ENCODE peak calls at places on chromosomes 16 and 17, in seven cellular contexts. One of them, this sample, is unnamed.

GRCh38 chr16:88716201-88716600 is 9.9 kb downstream of the CTU2 start:
- DNase-seq in pancreas: no peak
- DNase-seq in DND-41: no peak
- DNase-seq in cardiac fibroblast: no peak
- DNase-seq in heart left ventricle: no peak
- DNase-seq in natural killer cell: no peak
- DNase-seq in AG04450: no peak
- DNase-seq in this sample: no peak

GRCh38 chr17:82388223-82388921 is 16.8 kb downstream of the UTS2R start:
- DNase-seq in pancreas: peak
- DNase-seq in natural killer cell: no peak
- DNase-seq in AG04450: no peak
- DNase-seq in DND-41: no peak
- DNase-seq in heart left ventricle: peak
- DNase-seq in cardiac fibroblast: no peak
- DNase-seq in this sample: no peak

GRCh38 chr17:17780941-17781590 is 55.7 kb downstream of the SREBF1 start:
- DNase-seq in natural killer cell: no peak
- DNase-seq in heart left ventricle: no peak
- DNase-seq in pancreas: peak
- DNase-seq in AG04450: peak
- DNase-seq in DND-41: no peak
- DNase-seq in cardiac fibroblast: peak
- DNase-seq in this sample: no peak

GRCh38 chr17:40501499-40501911 is at the start of gene TNS4:
- DNase-seq in AG04450: no peak
- DNase-seq in natural killer cell: no peak
- DNase-seq in cardiac fibroblast: no peak
- DNase-seq in pancreas: no peak
- DNase-seq in DND-41: no peak
- DNase-seq in heart left ventricle: peak
- DNase-seq in this sample: no peak

GRCh38 chr17:40317345-40317873 is 8.4 kb downstream of the RARA start:
- DNase-seq in AG04450: no peak
- DNase-seq in pancreas: peak
- DNase-seq in natural killer cell: no peak
- DNase-seq in cardiac fibroblast: peak
- DNase-seq in DND-41: peak
- DNase-seq in heart left ventricle: no peak
- DNase-seq in this sample: peak

GRCh38 chr17:71937914-71938313 is 182.9 kb upstream of the SOX9 start:
- DNase-seq in DND-41: no peak
- DNase-seq in pancreas: no peak
- DNase-seq in heart left ventricle: no peak
- DNase-seq in cardiac fibroblast: peak
- DNase-seq in natural killer cell: no peak
- DNase-seq in AG04450: no peak
- DNase-seq in this sample: no peak

GRCh38 chr16:66696669-66697630 is at the start of gene CMTM4:
- DNase-seq in cardiac fibroblast: peak
- DNase-seq in AG04450: peak
- DNase-seq in pancreas: peak
- DNase-seq in heart left ventricle: peak
- DNase-seq in DND-41: peak
- DNase-seq in natural killer cell: peak
- DNase-seq in this sample: peak

GRCh38 chr17:79930077-79930785 is 91.0 kb upstream of the CBX4 start:
- DNase-seq in DND-41: no peak
- DNase-seq in cardiac fibroblast: no peak
- DNase-seq in AG04450: no peak
- DNase-seq in natural killer cell: no peak
- DNase-seq in heart left ventricle: no peak
- DNase-seq in pancreas: no peak
- DNase-seq in this sample: no peak

GRCh38 chr17:42849451-42850157 is 1.4 kb upstream of the AOC3 start:
- DNase-seq in pancreas: no peak
- DNase-seq in AG04450: no peak
- DNase-seq in heart left ventricle: peak
- DNase-seq in natural killer cell: no peak
- DNase-seq in cardiac fibroblast: no peak
- DNase-seq in DND-41: no peak
- DNase-seq in this sample: no peak

GRCh38 chr16:27566417-27566816 is 16.5 kb downstream of the KATNIP start:
- DNase-seq in heart left ventricle: no peak
- DNase-seq in cardiac fibroblast: no peak
- DNase-seq in AG04450: no peak
- DNase-seq in natural killer cell: no peak
- DNase-seq in DND-41: no peak
- DNase-seq in pancreas: no peak
- DNase-seq in this sample: no peak

GRCh38 chr17:29867643-29868181 is 62.3 kb downstream of the SSH2 start:
- DNase-seq in AG04450: no peak
- DNase-seq in DND-41: no peak
- DNase-seq in natural killer cell: no peak
- DNase-seq in cardiac fibroblast: no peak
- DNase-seq in pancreas: no peak
- DNase-seq in heart left ventricle: no peak
- DNase-seq in this sample: no peak

GRCh38 chr17:76900723-76901122 is 32.5 kb downstream of the MGAT5B start:
- DNase-seq in AG04450: no peak
- DNase-seq in cardiac fibroblast: no peak
- DNase-seq in heart left ventricle: no peak
- DNase-seq in natural killer cell: no peak
- DNase-seq in pancreas: no peak
- DNase-seq in DND-41: no peak
- DNase-seq in this sample: no peak

GRCh38 chr17:14323522-14323981 is 22.7 kb downstream of the HS3ST3B1 start:
- DNase-seq in cardiac fibroblast: no peak
- DNase-seq in pancreas: no peak
- DNase-seq in DND-41: no peak
- DNase-seq in natural killer cell: no peak
- DNase-seq in heart left ventricle: no peak
- DNase-seq in AG04450: no peak
- DNase-seq in this sample: no peak

GRCh38 chr16:5077304-5077703 is 5.7 kb downstream of the ALG1 start:
- DNase-seq in natural killer cell: no peak
- DNase-seq in heart left ventricle: no peak
- DNase-seq in AG04450: no peak
- DNase-seq in pancreas: no peak
- DNase-seq in DND-41: no peak
- DNase-seq in cardiac fibroblast: no peak
- DNase-seq in this sample: no peak

GRCh38 chr16:5073279-5073629 is 1.6 kb downstream of the ALG1 start:
- DNase-seq in DND-41: no peak
- DNase-seq in pancreas: no peak
- DNase-seq in natural killer cell: no peak
- DNase-seq in AG04450: no peak
- DNase-seq in cardiac fibroblast: peak
- DNase-seq in heart left ventricle: no peak
- DNase-seq in this sample: no peak

GRCh38 chr16:5072334-5073278 is 963 bp downstream of the ALG1 start:
- DNase-seq in pancreas: peak
- DNase-seq in cardiac fibroblast: no peak
- DNase-seq in natural killer cell: no peak
- DNase-seq in heart left ventricle: no peak
- DNase-seq in DND-41: no peak
- DNase-seq in AG04450: no peak
- DNase-seq in this sample: no peak

GRCh38 chr16:5078626-5079025 is 7.0 kb downstream of the ALG1 start:
- DNase-seq in pancreas: peak
- DNase-seq in DND-41: no peak
- DNase-seq in heart left ventricle: no peak
- DNase-seq in cardiac fibroblast: no peak
- DNase-seq in AG04450: no peak
- DNase-seq in natural killer cell: no peak
- DNase-seq in this sample: no peak

DNA sequence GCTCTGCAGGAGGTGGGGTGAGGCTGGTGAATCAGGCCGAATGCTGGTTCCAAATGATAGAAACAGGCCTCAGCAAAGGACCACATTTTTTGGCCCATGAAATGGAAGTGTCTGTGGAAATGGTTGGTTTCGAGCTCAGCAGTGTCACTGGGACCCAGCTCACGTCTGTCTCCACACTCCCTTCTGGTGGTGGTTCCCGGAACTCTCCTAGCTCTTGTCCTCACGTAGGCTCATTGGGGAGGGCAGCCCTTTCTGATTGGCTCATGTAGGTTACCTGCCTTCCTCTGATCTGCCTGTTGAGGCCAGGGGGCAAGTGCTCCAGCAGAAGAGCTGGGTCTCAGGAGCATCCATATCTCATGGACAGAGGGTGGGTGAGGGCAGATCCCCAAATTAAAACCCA is 4.0 kb downstream of the ALG1 start:
- DNase-seq in cardiac fibroblast: no peak
- DNase-seq in AG04450: no peak
- DNase-seq in heart left ventricle: no peak
- DNase-seq in natural killer cell: no peak
- DNase-seq in DND-41: no peak
- DNase-seq in pancreas: peak
- DNase-seq in this sample: no peak
- TF ChIP-seq CTCF in cardiac fibroblast: no peak
- TF ChIP-seq CTCF in AG04450: no peak
- TF ChIP-seq CTCF in heart left ventricle: no peak
- TF ChIP-seq CTCF in natural killer cell: no peak
- TF ChIP-seq CTCF in DND-41: no peak
- TF ChIP-seq CTCF in pancreas: no peak
- TF ChIP-seq CTCF in this sample: no peak

GRCh38 chr17:27954521-27955495 is 61.6 kb upstream of the LYRM9 start:
- DNase-seq in natural killer cell: no peak
- DNase-seq in pancreas: no peak
- DNase-seq in heart left ventricle: no peak
- DNase-seq in DND-41: no peak
- DNase-seq in cardiac fibroblast: no peak
- DNase-seq in AG04450: no peak
- DNase-seq in this sample: no peak

GRCh38 chr17:27960183-27960589 is 67.0 kb upstream of the LYRM9 start:
- DNase-seq in AG04450: no peak
- DNase-seq in heart left ventricle: no peak
- DNase-seq in DND-41: no peak
- DNase-seq in cardiac fibroblast: no peak
- DNase-seq in natural killer cell: no peak
- DNase-seq in pancreas: no peak
- DNase-seq in this sample: no peak

GRCh38 chr17:27959382-27959709 is 66.2 kb upstream of the LYRM9 start:
- DNase-seq in heart left ventricle: no peak
- DNase-seq in AG04450: no peak
- DNase-seq in pancreas: no peak
- DNase-seq in DND-41: no peak
- DNase-seq in natural killer cell: no peak
- DNase-seq in cardiac fibroblast: no peak
- DNase-seq in this sample: no peak

GRCh38 chr17:27958708-27959381 is 65.7 kb upstream of the LYRM9 start:
- DNase-seq in cardiac fibroblast: no peak
- DNase-seq in DND-41: no peak
- DNase-seq in pancreas: no peak
- DNase-seq in natural killer cell: no peak
- DNase-seq in AG04450: no peak
- DNase-seq in heart left ventricle: no peak
- DNase-seq in this sample: no peak

GRCh38 chr17:27956601-27957445 is 63.7 kb upstream of the LYRM9 start:
- DNase-seq in AG04450: no peak
- DNase-seq in pancreas: peak
- DNase-seq in DND-41: no peak
- DNase-seq in cardiac fibroblast: peak
- DNase-seq in natural killer cell: no peak
- DNase-seq in heart left ventricle: no peak
- DNase-seq in this sample: no peak
- TF ChIP-seq CTCF in AG04450: no peak
- TF ChIP-seq CTCF in pancreas: no peak
- TF ChIP-seq CTCF in DND-41: no peak
- TF ChIP-seq CTCF in cardiac fibroblast: no peak
- TF ChIP-seq CTCF in natural killer cell: no peak
- TF ChIP-seq CTCF in heart left ventricle: no peak
- TF ChIP-seq CTCF in this sample: no peak

DNA sequence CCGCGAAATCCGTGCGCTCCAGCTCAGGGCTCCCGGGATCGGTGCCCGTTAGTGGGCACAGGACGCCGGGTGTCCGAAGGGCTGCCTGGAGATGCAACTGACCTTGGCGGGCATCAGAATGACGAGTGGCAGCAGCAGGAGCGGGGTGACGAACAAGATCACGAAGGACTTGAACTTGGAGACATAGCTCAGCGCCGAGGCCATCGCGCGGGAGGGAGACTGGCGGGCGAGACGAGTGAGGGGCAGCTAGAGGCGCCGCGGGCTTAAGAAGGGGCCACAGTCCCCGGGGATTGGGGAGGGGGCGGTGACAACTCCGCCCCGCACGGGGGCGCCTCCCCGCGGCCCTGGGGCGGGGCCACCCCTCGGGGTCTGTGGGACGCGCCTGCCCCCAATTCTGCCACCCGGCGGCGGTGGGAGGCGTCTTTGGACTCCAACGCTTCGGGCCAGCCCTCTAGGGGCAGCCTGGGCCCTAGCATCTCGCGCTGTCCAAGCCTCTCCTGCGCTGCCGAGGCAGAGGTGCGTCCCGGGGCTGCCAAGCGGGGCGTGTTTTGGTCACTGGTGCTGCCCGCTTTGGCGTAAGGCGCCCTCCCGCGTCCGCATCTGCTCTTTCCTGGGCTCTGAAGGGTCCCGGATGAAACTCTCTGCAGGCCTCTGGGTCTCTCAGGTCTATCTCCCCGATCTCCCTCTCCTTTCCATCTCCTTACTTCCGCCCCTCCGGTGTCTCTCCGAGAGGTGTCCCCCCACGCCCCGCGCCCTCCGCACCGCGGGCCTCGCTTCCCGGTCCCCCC is at the start of gene SLC13A5:
- DNase-seq in DND-41: no peak
- DNase-seq in heart left ventricle: no peak
- DNase-seq in pancreas: no peak
- DNase-seq in cardiac fibroblast: peak
- DNase-seq in natural killer cell: no peak
- DNase-seq in AG04450: no peak
- DNase-seq in this sample: peak
- TF ChIP-seq CTCF in DND-41: no peak
- TF ChIP-seq CTCF in heart left ventricle: peak
- TF ChIP-seq CTCF in pancreas: no peak
- TF ChIP-seq CTCF in cardiac fibroblast: peak
- TF ChIP-seq CTCF in natural killer cell: no peak
- TF ChIP-seq CTCF in AG04450: peak
- TF ChIP-seq CTCF in this sample: no peak

DNA sequence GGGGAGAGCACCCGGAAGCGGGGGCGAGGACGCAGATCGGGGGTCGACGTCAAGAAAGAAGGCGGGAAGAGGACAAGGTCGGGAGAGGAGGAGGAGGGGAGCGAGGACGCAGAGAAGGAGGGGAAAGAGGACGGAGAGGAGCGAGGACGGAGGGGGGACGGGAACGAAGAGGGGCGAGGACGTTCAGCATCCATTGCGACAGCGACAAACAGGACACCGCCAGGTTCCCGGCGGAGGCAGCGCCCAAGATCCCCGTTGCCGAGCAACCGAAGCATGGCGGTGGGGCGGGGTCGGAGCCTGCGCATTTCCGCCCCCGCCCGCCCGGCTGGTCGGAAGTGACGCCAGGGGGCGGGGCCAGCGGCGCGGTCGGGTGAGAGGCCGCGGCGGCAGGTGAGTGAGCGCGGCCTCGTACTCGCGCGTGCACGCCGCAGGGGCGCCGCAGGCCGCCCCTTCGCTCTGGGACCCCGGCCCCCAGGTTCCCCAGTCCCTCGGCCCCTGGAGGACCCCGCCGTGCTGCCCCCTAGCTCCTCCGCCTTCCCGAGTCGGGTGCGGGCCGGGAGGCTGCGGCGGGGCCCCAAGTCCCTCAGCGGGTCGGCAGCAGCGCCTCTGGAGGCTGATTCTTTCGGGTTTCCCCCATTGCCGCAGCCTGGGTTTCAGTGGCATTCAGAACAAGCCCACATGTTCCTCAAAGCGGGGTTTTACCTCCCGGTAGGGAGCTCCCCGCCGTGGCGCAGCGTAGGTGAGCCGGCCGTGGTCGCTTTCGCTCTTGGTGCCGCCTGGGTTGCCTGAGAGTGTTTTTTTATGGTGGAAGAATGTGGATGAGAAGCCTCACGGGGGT is at the start of gene FAM234A:
- DNase-seq in pancreas: peak
- DNase-seq in natural killer cell: peak
- DNase-seq in heart left ventricle: peak
- DNase-seq in DND-41: peak
- DNase-seq in AG04450: peak
- DNase-seq in cardiac fibroblast: peak
- DNase-seq in this sample: peak
- TF ChIP-seq CTCF in pancreas: peak
- TF ChIP-seq CTCF in natural killer cell: peak
- TF ChIP-seq CTCF in heart left ventricle: peak
- TF ChIP-seq CTCF in DND-41: peak
- TF ChIP-seq CTCF in AG04450: peak
- TF ChIP-seq CTCF in cardiac fibroblast: peak
- TF ChIP-seq CTCF in this sample: peak